ENCODE peak calls at places on chromosome 11, in nine cellular contexts. One of them, this sample, is unnamed.

GRCh38 chr11:126113515-126113957 is 50.9 kb upstream of the CDON start:
- DNase-seq in activated CD4-positive, alpha-beta T cell treated with anti-CD3 and anti-CD28 coated beads, Interleukin-2, amount 50 U/mL, for 1 hour: no peak
- DNase-seq in activated T-cell treated with anti-CD3 and anti-CD28 coated beads, Interleukin-2, amount 50 U/mL, for 72 hours: no peak
- DNase-seq in frontal cortex: no peak
- DNase-seq in NCI-H460: peak; percentile 86
- DNase-seq in SJSA1: no peak
- DNase-seq in hypothalamus: no peak
- DNase-seq in NCI-H2081: peak; percentile 78
- DNase-seq in CD4-positive, alpha-beta memory T cell: no peak
- DNase-seq in this sample: peak; percentile 80

GRCh38 chr11:13479688-13480087 is 16.1 kb downstream of the PTH start:
- DNase-seq in activated T-cell treated with anti-CD3 and anti-CD28 coated beads, Interleukin-2, amount 50 U/mL, for 72 hours: no peak
- DNase-seq in NCI-H2081: no peak
- DNase-seq in CD4-positive, alpha-beta memory T cell: no peak
- DNase-seq in SJSA1: no peak
- DNase-seq in activated CD4-positive, alpha-beta T cell treated with anti-CD3 and anti-CD28 coated beads, Interleukin-2, amount 50 U/mL, for 1 hour: no peak
- DNase-seq in frontal cortex: no peak
- DNase-seq in NCI-H460: no peak
- DNase-seq in hypothalamus: no peak
- DNase-seq in this sample: no peak

GRCh38 chr11:7527029-7527428 is 13.2 kb downstream of the PPFIBP2 start:
- DNase-seq in SJSA1: no peak
- DNase-seq in hypothalamus: no peak
- DNase-seq in NCI-H460: no peak
- DNase-seq in NCI-H2081: no peak
- DNase-seq in frontal cortex: no peak
- DNase-seq in activated T-cell treated with anti-CD3 and anti-CD28 coated beads, Interleukin-2, amount 50 U/mL, for 72 hours: peak; percentile 34
- DNase-seq in CD4-positive, alpha-beta memory T cell: peak; percentile 71
- DNase-seq in activated CD4-positive, alpha-beta T cell treated with anti-CD3 and anti-CD28 coated beads, Interleukin-2, amount 50 U/mL, for 1 hour: no peak
- DNase-seq in this sample: no peak

GRCh38 chr11:95968585-95968984 is 44.7 kb upstream of the MTMR2 start:
- DNase-seq in CD4-positive, alpha-beta memory T cell: no peak
- DNase-seq in hypothalamus: no peak
- DNase-seq in activated T-cell treated with anti-CD3 and anti-CD28 coated beads, Interleukin-2, amount 50 U/mL, for 72 hours: no peak
- DNase-seq in frontal cortex: no peak
- DNase-seq in SJSA1: no peak
- DNase-seq in NCI-H2081: no peak
- DNase-seq in activated CD4-positive, alpha-beta T cell treated with anti-CD3 and anti-CD28 coated beads, Interleukin-2, amount 50 U/mL, for 1 hour: no peak
- DNase-seq in NCI-H460: no peak
- DNase-seq in this sample: no peak

GRCh38 chr11:119432484-119433368 is 9.8 kb upstream of the THY1 start:
- DNase-seq in CD4-positive, alpha-beta memory T cell: no peak
- DNase-seq in frontal cortex: no peak
- DNase-seq in activated T-cell treated with anti-CD3 and anti-CD28 coated beads, Interleukin-2, amount 50 U/mL, for 72 hours: no peak
- DNase-seq in activated CD4-positive, alpha-beta T cell treated with anti-CD3 and anti-CD28 coated beads, Interleukin-2, amount 50 U/mL, for 1 hour: no peak
- DNase-seq in NCI-H2081: no peak
- DNase-seq in hypothalamus: no peak
- DNase-seq in NCI-H460: no peak
- DNase-seq in SJSA1: peak; percentile 56
- DNase-seq in this sample: no peak

GRCh38 chr11:8335683-8336082 is 72.0 kb upstream of the LMO1 start:
- DNase-seq in NCI-H460: no peak
- DNase-seq in CD4-positive, alpha-beta memory T cell: no peak
- DNase-seq in activated T-cell treated with anti-CD3 and anti-CD28 coated beads, Interleukin-2, amount 50 U/mL, for 72 hours: no peak
- DNase-seq in activated CD4-positive, alpha-beta T cell treated with anti-CD3 and anti-CD28 coated beads, Interleukin-2, amount 50 U/mL, for 1 hour: no peak
- DNase-seq in frontal cortex: no peak
- DNase-seq in SJSA1: no peak
- DNase-seq in NCI-H2081: no peak
- DNase-seq in hypothalamus: no peak
- DNase-seq in this sample: no peak

GRCh38 chr11:76141901-76142300 is 64.4 kb downstream of the WNT11 start:
- DNase-seq in activated CD4-positive, alpha-beta T cell treated with anti-CD3 and anti-CD28 coated beads, Interleukin-2, amount 50 U/mL, for 1 hour: no peak
- DNase-seq in CD4-positive, alpha-beta memory T cell: no peak
- DNase-seq in SJSA1: no peak
- DNase-seq in frontal cortex: no peak
- DNase-seq in hypothalamus: no peak
- DNase-seq in NCI-H2081: no peak
- DNase-seq in NCI-H460: no peak
- DNase-seq in activated T-cell treated with anti-CD3 and anti-CD28 coated beads, Interleukin-2, amount 50 U/mL, for 72 hours: no peak
- DNase-seq in this sample: no peak

GRCh38 chr11:13885083-13885482 is 77.4 kb upstream of the SPON1 start:
- DNase-seq in frontal cortex: no peak
- DNase-seq in NCI-H460: no peak
- DNase-seq in activated T-cell treated with anti-CD3 and anti-CD28 coated beads, Interleukin-2, amount 50 U/mL, for 72 hours: no peak
- DNase-seq in SJSA1: no peak
- DNase-seq in hypothalamus: no peak
- DNase-seq in activated CD4-positive, alpha-beta T cell treated with anti-CD3 and anti-CD28 coated beads, Interleukin-2, amount 50 U/mL, for 1 hour: no peak
- DNase-seq in CD4-positive, alpha-beta memory T cell: no peak
- DNase-seq in NCI-H2081: no peak
- DNase-seq in this sample: no peak

GRCh38 chr11:46896719-46897406 is 21.5 kb downstream of the LRP4 start:
- DNase-seq in activated T-cell treated with anti-CD3 and anti-CD28 coated beads, Interleukin-2, amount 50 U/mL, for 72 hours: no peak
- DNase-seq in activated CD4-positive, alpha-beta T cell treated with anti-CD3 and anti-CD28 coated beads, Interleukin-2, amount 50 U/mL, for 1 hour: no peak
- DNase-seq in hypothalamus: no peak
- DNase-seq in frontal cortex: no peak
- DNase-seq in NCI-H460: peak; percentile 48
- DNase-seq in NCI-H2081: peak; percentile 64
- DNase-seq in CD4-positive, alpha-beta memory T cell: no peak
- DNase-seq in SJSA1: no peak
- DNase-seq in this sample: no peak

GRCh38 chr11:16795146-16795545 is 56.7 kb downstream of the C11orf58 start:
- DNase-seq in NCI-H460: no peak
- DNase-seq in activated T-cell treated with anti-CD3 and anti-CD28 coated beads, Interleukin-2, amount 50 U/mL, for 72 hours: no peak
- DNase-seq in SJSA1: no peak
- DNase-seq in hypothalamus: no peak
- DNase-seq in frontal cortex: no peak
- DNase-seq in NCI-H2081: no peak
- DNase-seq in activated CD4-positive, alpha-beta T cell treated with anti-CD3 and anti-CD28 coated beads, Interleukin-2, amount 50 U/mL, for 1 hour: no peak
- DNase-seq in CD4-positive, alpha-beta memory T cell: peak; percentile 12
- DNase-seq in this sample: no peak

GRCh38 chr11:11095971-11096370 is 238.1 kb upstream of the ZBED5 start:
- DNase-seq in activated T-cell treated with anti-CD3 and anti-CD28 coated beads, Interleukin-2, amount 50 U/mL, for 72 hours: no peak
- DNase-seq in CD4-positive, alpha-beta memory T cell: no peak
- DNase-seq in activated CD4-positive, alpha-beta T cell treated with anti-CD3 and anti-CD28 coated beads, Interleukin-2, amount 50 U/mL, for 1 hour: no peak
- DNase-seq in hypothalamus: no peak
- DNase-seq in SJSA1: no peak
- DNase-seq in NCI-H460: no peak
- DNase-seq in frontal cortex: no peak
- DNase-seq in NCI-H2081: no peak
- DNase-seq in this sample: no peak

This sample was measured in H54.